ENCODE peak calls at places on chromosome 14, in seven cellular contexts. One of them, this sample, is unnamed.

GRCh38 chr14:51724650-51725049 is 72.9 kb downstream of the FRMD6 start:
- DNase-seq in IMR-90: peak; percentile 7
- DNase-seq in astrocyte: no peak
- DNase-seq in HepG2: no peak
- DNase-seq in OCI-LY7: no peak
- DNase-seq in SK-N-SH: no peak
- DNase-seq in psoas muscle: no peak
- DNase-seq in this sample: no peak

GRCh38 chr14:104158827-104159798 is 20.7 kb downstream of the KIF26A start:
- DNase-seq in IMR-90: no peak
- DNase-seq in astrocyte: no peak
- DNase-seq in HepG2: no peak
- DNase-seq in OCI-LY7: no peak
- DNase-seq in SK-N-SH: peak; percentile 95
- DNase-seq in psoas muscle: no peak
- DNase-seq in this sample: no peak

GRCh38 chr14:96154900-96155299 is 49.7 kb upstream of the BDKRB2 start:
- DNase-seq in IMR-90: no peak
- DNase-seq in astrocyte: no peak
- DNase-seq in HepG2: no peak
- DNase-seq in OCI-LY7: no peak
- DNase-seq in SK-N-SH: no peak
- DNase-seq in psoas muscle: no peak
- DNase-seq in this sample: no peak

GRCh38 chr14:80310950-80311349 is 99.6 kb upstream of the DIO2 start:
- DNase-seq in IMR-90: peak; percentile 25
- DNase-seq in astrocyte: no peak
- DNase-seq in HepG2: no peak
- DNase-seq in OCI-LY7: no peak
- DNase-seq in SK-N-SH: no peak
- DNase-seq in psoas muscle: no peak
- DNase-seq in this sample: no peak

GRCh38 chr14:106844608-106845285 is 1318.4 kb downstream of the TMEM121 start:
- DNase-seq in IMR-90: no peak
- DNase-seq in astrocyte: no peak
- DNase-seq in HepG2: peak; percentile 44
- DNase-seq in OCI-LY7: peak; percentile 82
- DNase-seq in SK-N-SH: peak; percentile 58
- DNase-seq in psoas muscle: peak; percentile 83
- DNase-seq in this sample: no peak

GRCh38 chr14:23411563-23412525 is 3.8 kb upstream of the MYH6 start:
- DNase-seq in IMR-90: no peak
- DNase-seq in astrocyte: no peak
- DNase-seq in HepG2: no peak
- DNase-seq in OCI-LY7: no peak
- DNase-seq in SK-N-SH: no peak
- DNase-seq in psoas muscle: peak; percentile 48
- DNase-seq in this sample: no peak

GRCh38 chr14:69695664-69696527 is 71.0 kb upstream of the SRSF5 start:
- DNase-seq in IMR-90: peak; percentile 30
- DNase-seq in astrocyte: peak; percentile 50
- DNase-seq in HepG2: no peak
- DNase-seq in OCI-LY7: peak; percentile 54
- DNase-seq in SK-N-SH: peak; percentile 67
- DNase-seq in psoas muscle: peak; percentile 52
- DNase-seq in this sample: no peak

GRCh38 chr14:93132472-93133065 is 16.8 kb upstream of the ITPK1 start:
- DNase-seq in IMR-90: peak; percentile 22
- DNase-seq in astrocyte: peak; percentile 7
- DNase-seq in HepG2: peak; percentile 70
- DNase-seq in OCI-LY7: peak; percentile 53
- DNase-seq in SK-N-SH: peak; percentile 63
- DNase-seq in psoas muscle: no peak
- DNase-seq in this sample: no peak

GRCh38 chr14:84770030-84770429 is 759.9 kb upstream of the FLRT2 start:
- DNase-seq in IMR-90: no peak
- DNase-seq in astrocyte: no peak
- DNase-seq in HepG2: no peak
- DNase-seq in OCI-LY7: no peak
- DNase-seq in SK-N-SH: no peak
- DNase-seq in psoas muscle: no peak
- DNase-seq in this sample: no peak

GRCh38 chr14:104583424-104584114 is 4.0 kb downstream of the C14orf180 start:
- DNase-seq in IMR-90: no peak
- DNase-seq in astrocyte: no peak
- DNase-seq in HepG2: no peak
- DNase-seq in OCI-LY7: no peak
- DNase-seq in SK-N-SH: no peak
- DNase-seq in psoas muscle: no peak
- DNase-seq in this sample: no peak

GRCh38 chr14:21298358-21298757 is 18.5 kb downstream of the RPGRIP1 start:
- DNase-seq in IMR-90: no peak
- DNase-seq in astrocyte: no peak
- DNase-seq in HepG2: peak; percentile 81
- DNase-seq in OCI-LY7: no peak
- DNase-seq in SK-N-SH: no peak
- DNase-seq in psoas muscle: no peak
- DNase-seq in this sample: no peak

GRCh38 chr14:90399541-90400444 is 3.0 kb downstream of the CALM1 start:
- DNase-seq in IMR-90: peak; percentile 88
- DNase-seq in astrocyte: peak; percentile 81
- DNase-seq in HepG2: peak; percentile 83
- DNase-seq in OCI-LY7: peak; percentile 93
- DNase-seq in SK-N-SH: peak; percentile 89
- DNase-seq in psoas muscle: peak; percentile 94
- DNase-seq in this sample: no peak

GRCh38 chr14:100737526-100737925 is 10.8 kb downstream of the DLK1 start:
- DNase-seq in IMR-90: no peak
- DNase-seq in astrocyte: no peak
- DNase-seq in HepG2: no peak
- DNase-seq in OCI-LY7: no peak
- DNase-seq in SK-N-SH: peak; percentile 37
- DNase-seq in psoas muscle: no peak
- DNase-seq in this sample: no peak

GRCh38 chr14:58944226-58944769 is 244.2 kb upstream of the DAAM1 start:
- DNase-seq in IMR-90: no peak
- DNase-seq in astrocyte: no peak
- DNase-seq in HepG2: no peak
- DNase-seq in OCI-LY7: no peak
- DNase-seq in SK-N-SH: no peak
- DNase-seq in psoas muscle: no peak
- DNase-seq in this sample: no peak

GRCh38 chr14:30270200-30271161 is 288.5 kb upstream of the G2E3 start:
- DNase-seq in IMR-90: peak; percentile 81
- DNase-seq in astrocyte: peak; percentile 57
- DNase-seq in HepG2: peak; percentile 85
- DNase-seq in OCI-LY7: peak; percentile 53
- DNase-seq in SK-N-SH: peak; percentile 54
- DNase-seq in psoas muscle: peak; percentile 91
- DNase-seq in this sample: no peak

GRCh38 chr14:30275604-30276003 is 283.4 kb upstream of the G2E3 start:
- DNase-seq in IMR-90: no peak
- DNase-seq in astrocyte: no peak
- DNase-seq in HepG2: no peak
- DNase-seq in OCI-LY7: no peak
- DNase-seq in SK-N-SH: no peak
- DNase-seq in psoas muscle: no peak
- DNase-seq in this sample: no peak

GRCh38 chr14:30273564-30273880 is 285.4 kb upstream of the G2E3 start:
- DNase-seq in IMR-90: no peak
- DNase-seq in astrocyte: no peak
- DNase-seq in HepG2: no peak
- DNase-seq in OCI-LY7: no peak
- DNase-seq in SK-N-SH: no peak
- DNase-seq in psoas muscle: no peak
- DNase-seq in this sample: no peak

GRCh38 chr14:30277268-30277667 is 281.7 kb upstream of the G2E3 start:
- DNase-seq in IMR-90: no peak
- DNase-seq in astrocyte: no peak
- DNase-seq in HepG2: no peak
- DNase-seq in OCI-LY7: no peak
- DNase-seq in SK-N-SH: no peak
- DNase-seq in psoas muscle: no peak
- DNase-seq in this sample: no peak

DNA sequence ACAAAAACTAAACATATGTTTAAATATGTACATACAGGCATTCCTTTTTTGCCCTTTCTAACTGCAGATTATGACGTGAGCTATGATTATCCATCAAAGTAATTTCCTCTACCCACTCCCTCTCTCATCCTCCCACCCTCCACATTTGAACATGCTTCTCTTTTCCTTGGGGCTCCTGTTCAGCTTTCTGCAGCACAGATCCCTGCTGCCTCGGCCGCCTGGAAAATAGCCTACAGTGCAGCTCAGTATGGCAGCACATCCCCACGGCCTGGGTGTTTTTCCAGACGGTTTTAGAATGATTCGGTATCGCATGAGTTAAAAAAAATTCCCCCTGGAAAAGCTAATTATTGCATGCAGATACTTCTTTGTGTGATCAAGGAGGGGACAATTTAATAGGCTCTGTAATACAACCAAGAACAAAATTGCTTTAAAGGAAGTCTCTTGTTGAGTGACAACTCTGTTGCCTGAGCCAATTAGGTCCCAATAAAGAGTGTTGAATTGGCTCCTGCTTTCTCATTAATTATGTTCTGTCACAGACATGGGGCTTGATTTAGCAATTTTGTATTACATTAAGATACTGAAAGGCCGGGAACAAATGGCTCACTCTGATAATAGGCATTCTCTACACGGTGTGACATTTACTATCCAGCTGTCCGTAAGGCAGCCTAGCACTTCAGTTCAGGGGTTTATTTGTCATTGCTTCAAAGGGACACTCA is 286.0 kb upstream of the G2E3 start:
- DNase-seq in IMR-90: no peak
- DNase-seq in astrocyte: no peak
- DNase-seq in HepG2: no peak
- DNase-seq in OCI-LY7: no peak
- DNase-seq in SK-N-SH: no peak
- DNase-seq in psoas muscle: no peak
- DNase-seq in this sample: no peak
- H3K4me3 ChIP-seq in IMR-90: no peak overlapping the region
- H3K4me3 ChIP-seq in astrocyte: no peak overlapping the region
- H3K4me3 ChIP-seq in HepG2: no peak overlapping the region
- H3K4me3 ChIP-seq in OCI-LY7: no peak overlapping the region
- H3K4me3 ChIP-seq in SK-N-SH: no peak overlapping the region
- H3K4me3 ChIP-seq in psoas muscle: no peak overlapping the region
- H3K4me3 ChIP-seq in this sample: no peak overlapping the region

GRCh38 chr14:30980980-30981379 is 44.5 kb upstream of the AP4S1 start:
- DNase-seq in IMR-90: no peak
- DNase-seq in astrocyte: no peak
- DNase-seq in HepG2: peak; percentile 56
- DNase-seq in OCI-LY7: peak; percentile 58
- DNase-seq in SK-N-SH: no peak
- DNase-seq in psoas muscle: no peak
- DNase-seq in this sample: no peak

GRCh38 chr14:30974628-30975027 is 50.8 kb upstream of the AP4S1 start:
- DNase-seq in IMR-90: peak; percentile 34
- DNase-seq in astrocyte: peak; percentile 26
- DNase-seq in HepG2: no peak
- DNase-seq in OCI-LY7: no peak
- DNase-seq in SK-N-SH: no peak
- DNase-seq in psoas muscle: no peak
- DNase-seq in this sample: no peak

GRCh38 chr14:30972882-30973582 is 52.4 kb upstream of the AP4S1 start:
- DNase-seq in IMR-90: no peak
- DNase-seq in astrocyte: no peak
- DNase-seq in HepG2: no peak
- DNase-seq in OCI-LY7: no peak
- DNase-seq in SK-N-SH: no peak
- DNase-seq in psoas muscle: no peak
- DNase-seq in this sample: no peak

GRCh38 chr14:30982583-30982982 is 42.9 kb upstream of the AP4S1 start:
- DNase-seq in IMR-90: no peak
- DNase-seq in astrocyte: no peak
- DNase-seq in HepG2: no peak
- DNase-seq in OCI-LY7: peak; percentile 56
- DNase-seq in SK-N-SH: no peak
- DNase-seq in psoas muscle: no peak
- DNase-seq in this sample: no peak

DNA sequence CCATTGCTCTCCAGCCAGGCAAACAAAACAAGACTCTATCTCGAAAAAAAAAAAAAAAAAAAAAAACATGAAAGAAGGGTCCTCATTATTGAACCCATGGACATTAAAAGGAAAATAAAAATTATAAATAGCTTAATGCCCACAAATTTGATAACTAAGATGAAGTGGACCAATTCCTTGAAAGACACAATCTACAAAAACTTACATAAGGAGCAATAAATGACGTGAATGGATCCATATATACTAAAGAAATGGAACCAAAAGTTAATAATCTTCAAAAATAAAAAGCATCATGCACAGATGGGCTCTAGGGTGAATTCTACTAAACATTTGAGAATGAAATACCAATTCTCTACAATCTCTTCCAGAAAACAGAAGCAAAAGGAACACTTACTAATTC is 47.7 kb upstream of the AP4S1 start:
- DNase-seq in IMR-90: no peak
- DNase-seq in astrocyte: no peak
- DNase-seq in HepG2: no peak
- DNase-seq in OCI-LY7: no peak
- DNase-seq in SK-N-SH: no peak
- DNase-seq in psoas muscle: no peak
- DNase-seq in this sample: no peak
- H3K36me3 ChIP-seq in IMR-90: no peaks in the 10 kb centered on the region
- H3K36me3 ChIP-seq in astrocyte: no peaks in the 10 kb centered on the region
- H3K36me3 ChIP-seq in HepG2: no peaks in the 10 kb centered on the region
- H3K36me3 ChIP-seq in OCI-LY7: peaks cover 13% of the 10 kb centered on the region
- H3K36me3 ChIP-seq in SK-N-SH: peaks cover 2% of the 10 kb centered on the region
- H3K36me3 ChIP-seq in psoas muscle: no peaks in the 10 kb centered on the region
- H3K36me3 ChIP-seq in this sample: no peaks in the 10 kb centered on the region

GRCh38 chr14:39023939-39024871 is 78.8 kb downstream of the SEC23A start:
- DNase-seq in IMR-90: no peak
- DNase-seq in astrocyte: no peak
- DNase-seq in HepG2: peak; percentile 100
- DNase-seq in OCI-LY7: no peak
- DNase-seq in SK-N-SH: no peak
- DNase-seq in psoas muscle: no peak
- DNase-seq in this sample: no peak
- TF ChIP-seq CTCF in IMR-90: no peak
- TF ChIP-seq CTCF in astrocyte: no peak
- TF ChIP-seq CTCF in HepG2: no peak
- TF ChIP-seq CTCF in OCI-LY7: no peak
- TF ChIP-seq CTCF in SK-N-SH: no peak
- TF ChIP-seq CTCF in psoas muscle: no peak
- TF ChIP-seq CTCF in this sample: no peak

DNA sequence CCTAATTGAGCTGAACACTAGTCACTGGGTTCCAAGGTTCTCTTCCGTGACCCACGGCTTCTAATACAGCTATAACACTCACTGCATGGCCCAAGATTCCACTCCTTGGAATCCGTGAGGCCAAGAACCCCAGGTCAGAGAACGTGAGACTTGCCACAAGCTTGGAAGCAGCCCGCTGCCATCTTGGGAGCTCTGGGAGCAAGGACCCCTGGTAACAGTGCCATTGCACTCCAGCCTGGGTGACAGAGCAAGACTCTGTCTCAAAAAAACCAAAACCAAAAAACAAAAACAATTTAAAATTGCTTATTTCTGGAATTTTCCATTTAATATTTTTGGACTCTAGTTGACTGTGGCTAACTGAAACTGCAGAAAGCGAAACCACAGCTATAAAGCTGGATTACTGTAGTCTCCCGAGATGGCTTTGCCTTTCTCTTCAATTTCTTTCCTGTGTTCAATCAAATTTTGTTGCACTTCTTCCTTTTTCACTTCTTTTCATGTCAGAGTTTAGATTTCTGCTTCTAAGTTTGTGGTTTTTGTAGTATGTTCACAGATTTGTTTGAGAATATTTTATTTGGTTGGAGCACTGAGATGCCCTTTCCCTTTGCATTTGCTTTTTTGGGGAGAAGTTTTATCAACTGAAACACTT is 44.7 kb downstream of the DDHD1 start:
- DNase-seq in IMR-90: no peak
- DNase-seq in astrocyte: no peak
- DNase-seq in HepG2: no peak
- DNase-seq in OCI-LY7: peak; percentile 34
- DNase-seq in SK-N-SH: no peak
- DNase-seq in psoas muscle: no peak
- DNase-seq in this sample: no peak
- H3K4me3 ChIP-seq in IMR-90: no peak overlapping the region
- H3K4me3 ChIP-seq in astrocyte: no peak overlapping the region
- H3K4me3 ChIP-seq in HepG2: no peak overlapping the region
- H3K4me3 ChIP-seq in OCI-LY7: peak overlapping the region; percentile 53
- H3K4me3 ChIP-seq in SK-N-SH: no peak overlapping the region
- H3K4me3 ChIP-seq in psoas muscle: peak overlapping the region; percentile 49
- H3K4me3 ChIP-seq in this sample: no peak overlapping the region

This sample was measured in BJ.